ENCODE peak calls at places on chromosomes 4 and X, in five cellular contexts. Z is fibroblast of lung, J is pancreas, G is left ventricle myocardium superior, Y is smooth muscle cell of the brain vasculature. R is an unnamed sample.
A peak's percentile ranks its signal among the peaks of the same experiment; 100 is the strongest.

GRCh38 chrX:19585370-19586082 is 70.2 kb upstream of the MAP3K15 start:
- DNase-seq in J (no peak), G (no peak), Y (no peak), Z (no peak), R (no peak)

GRCh38 chrX:64204252-64204651 is 1.3 kb downstream of the AMER1 start:
- DNase-seq in Y (no peak), Z (peak; percentile 8), J (peak; percentile 66), G (peak; percentile 44), R (peak; percentile 31)

GRCh38 chr4:1183985-1184773 is 11.8 kb upstream of the SPON2 start:
- DNase-seq in Z (no peak), J (no peak), G (peak; percentile 19), Y (no peak), R (no peak)

GRCh38 chr4:156884183-156884582 is 87.4 kb downstream of the PDGFC start:
- DNase-seq in Z (no peak), Y (no peak), G (no peak), J (no peak), R (no peak)

GRCh38 chrX:52424658-52425057 is 55.8 kb downstream of the XAGE2 start:
- DNase-seq in G (no peak), J (no peak), Y (no peak), Z (peak; percentile 45), R (no peak)

GRCh38 chr4:152594981-152595916 is 59.4 kb upstream of the FBXW7 start:
- DNase-seq in J (no peak), Y (no peak), G (no peak), Z (no peak), R (no peak)

GRCh38 chr4:39635023-39635422 is 3.6 kb downstream of the SMIM14 start:
- DNase-seq in Y (no peak), G (no peak), J (no peak), Z (peak; percentile 9), R (peak; percentile 75)

GRCh38 chr4:135185256-135185655 is 983.7 kb upstream of the PABPC4L start:
- DNase-seq in G (no peak), Y (no peak), Z (no peak), J (no peak), R (no peak)

GRCh38 chr4:8410641-8411271 is 29.8 kb downstream of the ACOX3 start:
- DNase-seq in Y (peak; percentile 40), J (no peak), Z (peak; percentile 40), G (peak; percentile 83), R (peak; percentile 75)

GRCh38 chr4:123114084-123114914 is 191.9 kb upstream of the NUDT6 start:
- DNase-seq in G (no peak), Z (no peak), Y (no peak), J (peak; percentile 47), R (no peak)

GRCh38 chr4:70765368-70765767 is 43.6 kb downstream of the RUFY3 start:
- DNase-seq in Y (no peak), G (no peak), J (no peak), Z (no peak), R (no peak)

GRCh38 chr4:176187610-176188009 is 7.8 kb downstream of the SPATA4 start:
- DNase-seq in Y (no peak), J (no peak), G (no peak), Z (peak; percentile 72), R (no peak)

GRCh38 chr4:76377922-76378321 is 43.0 kb downstream of the CCDC158 start:
- DNase-seq in Z (peak; percentile 65), J (no peak), Y (peak; percentile 2), G (no peak), R (no peak)

GRCh38 chr4:56804551-56804950 is 16.9 kb downstream of the SPINK2 start:
- DNase-seq in G (no peak), Y (no peak), Z (peak; percentile 92), J (no peak), R (no peak)

GRCh38 chrX:55450259-55450658 is 1.7 kb upstream of the MAGEH1 start:
- DNase-seq in G (no peak), Y (no peak), J (no peak), Z (no peak), R (no peak)

GRCh38 chr4:86521373-86521969 is 72.6 kb upstream of the PTPN13 start:
- DNase-seq in J (no peak), Y (no peak), Z (no peak), G (no peak), R (no peak)

GRCh38 chr4:65502151-65502691 is 168.1 kb downstream of the EPHA5 start:
- DNase-seq in G (no peak), Z (peak; percentile 92), Y (peak; percentile 4), J (no peak), R (no peak)

GRCh38 chrX:108001218-108001814 is 19.1 kb upstream of the TEX13B start:
- DNase-seq in G (no peak), Z (peak; percentile 26), Y (no peak), J (no peak), R (peak; percentile 21)

GRCh38 chr4:176031927-176032326 is 33.7 kb upstream of the WDR17 start:
- DNase-seq in J (no peak), G (no peak), Y (no peak), Z (no peak), R (no peak)

GRCh38 chrX:85243155-85243554 is 424 bp downstream of the SATL1 start:
- DNase-seq in Y (no peak), J (no peak), Z (peak; percentile 1), G (no peak), R (no peak)

GRCh38 chr4:155005395-155006087 is 202.9 kb upstream of the NPY2R start:
- DNase-seq in G (no peak), Z (peak; percentile 71), J (no peak), Y (no peak), R (no peak)

GRCh38 chr4:151824647-151825046 is 63.8 kb upstream of the GATB start:
- DNase-seq in Z (no peak), G (no peak), J (no peak), Y (no peak), R (no peak)

GRCh38 chr4:11548529-11549176 is 120.0 kb upstream of the HS3ST1 start:
- DNase-seq in G (no peak), Z (peak; percentile 40), Y (no peak), J (no peak), R (no peak)

GRCh38 chrX:17242470-17242869 is 132.5 kb upstream of the NHS start:
- DNase-seq in Y (peak; percentile 20), Z (peak; percentile 36), J (no peak), G (no peak), R (no peak)

GRCh38 chr4:151324449-151325319 is 721 bp downstream of the SH3D19 start:
- DNase-seq in G (peak; percentile 52), J (peak; percentile 76), Y (no peak), Z (peak; percentile 75), R (peak; percentile 90)

GRCh38 chr4:139857977-139858376 is 192.4 kb downstream of the MGST2 start:
- DNase-seq in G (no peak), Z (no peak), Y (no peak), J (no peak), R (no peak)

GRCh38 chrX:72367524-72367923 is 61.8 kb upstream of the CITED1 start:
- DNase-seq in Z (no peak), J (no peak), Y (no peak), G (no peak), R (no peak)

GRCh38 chr4:126939401-126939800 is 693.4 kb upstream of the INTU start:
- DNase-seq in Z (peak; percentile 91), Y (no peak), G (no peak), J (no peak), R (no peak)

GRCh38 chr4:13703096-13703495 is 75.6 kb upstream of the BOD1L1 start:
- DNase-seq in Y (no peak), Z (no peak), J (no peak), G (no peak), R (no peak)

GRCh38 chrX:130696542-130696941 is 206.5 kb downstream of the ENOX2 start:
- DNase-seq in Y (no peak), Z (no peak), J (no peak), G (no peak), R (no peak)

GRCh38 chr4:43766648-43767047 is 682.0 kb downstream of the KCTD8 start:
- DNase-seq in J (no peak), Y (no peak), Z (no peak), G (no peak), R (no peak)

GRCh38 chrX:13716455-13716854 is 18.0 kb downstream of the TRAPPC2 start:
- DNase-seq in Z (no peak), J (no peak), Y (no peak), G (no peak), R (no peak)

GRCh38 chr4:140071806-140072205 is 82.2 kb downstream of the MAML3 start:
- DNase-seq in Y (no peak), J (no peak), G (peak; percentile 47), Z (peak; percentile 98), R (no peak)

GRCh38 chrX:40005290-40006011 is 92.3 kb downstream of the BCOR start:
- DNase-seq in J (no peak), Y (no peak), Z (no peak), G (no peak), R (no peak)

R was measured in mucosa of descending colon.